ENCODE peak calls at places on chromosome 12, in nine cellular contexts. H, E, Z, M, F, W, K, R and P are unnamed samples.

GRCh38 chr12:7716391-7716790 is 5.2 kb downstream of the DPPA3 start:
- DNase-seq in H (no peak), E (peak; percentile 63), Z (no peak), M (peak; percentile 59), F (no peak), W (no peak), K (no peak), R (no peak), P (no peak)

GRCh38 chr12:89856431-89856830 is 147.8 kb upstream of the ATP2B1 start:
- DNase-seq in H (no peak), E (no peak), Z (no peak), M (peak; percentile 43), F (no peak), W (peak; percentile 78), K (no peak), R (no peak), P (no peak)

GRCh38 chr12:19085090-19085489 is 44.4 kb upstream of the PLEKHA5 start:
- DNase-seq in H (no peak), E (no peak), Z (no peak), M (no peak), F (no peak), W (no peak), K (no peak), R (no peak), P (no peak)

GRCh38 chr12:124321040-124321481 is 26.2 kb downstream of the RFLNA start:
- DNase-seq in H (peak; percentile 73), E (peak; percentile 58), Z (peak; percentile 28), M (peak; percentile 50), F (peak; percentile 60), W (peak; percentile 81), K (peak; percentile 82), R (peak; percentile 26), P (no peak)

GRCh38 chr12:78121969-78122610 is 291.4 kb downstream of the NAV3 start:
- DNase-seq in H (no peak), E (no peak), Z (no peak), M (no peak), F (no peak), W (no peak), K (no peak), R (no peak), P (no peak)

GRCh38 chr12:232731-233614 is 19.0 kb upstream of the SLC6A12 start:
- DNase-seq in H (no peak), E (no peak), Z (no peak), M (no peak), F (peak; percentile 33), W (no peak), K (no peak), R (no peak), P (peak; percentile 93)

GRCh38 chr12:115209230-115209629 is 525.3 kb upstream of the TBX3 start:
- DNase-seq in H (no peak), E (peak; percentile 10), Z (no peak), M (peak; percentile 54), F (no peak), W (no peak), K (no peak), R (no peak), P (no peak)

GRCh38 chr12:7439579-7440505 is 4.1 kb downstream of the CD163L1 start:
- DNase-seq in H (peak; percentile 75), E (peak; percentile 79), Z (no peak), M (peak; percentile 77), F (no peak), W (no peak), K (no peak), R (peak; percentile 48), P (no peak)

GRCh38 chr12:81564237-81564636 is 194.9 kb downstream of the PPFIA2 start:
- DNase-seq in H (no peak), E (no peak), Z (no peak), M (no peak), F (no peak), W (no peak), K (no peak), R (no peak), P (no peak)

GRCh38 chr12:131034631-131035267 is 81.0 kb downstream of the ADGRD1 start:
- DNase-seq in H (no peak), E (no peak), Z (no peak), M (no peak), F (no peak), W (no peak), K (no peak), R (no peak), P (no peak)

GRCh38 chr12:133129368-133130037 is 571 bp downstream of the ZNF891 start:
- DNase-seq in H (no peak), E (no peak), Z (no peak), M (peak; percentile 0), F (no peak), W (peak; percentile 35), K (no peak), R (no peak), P (no peak)

GRCh38 chr12:98808243-98808895 is 163.3 kb downstream of the APAF1 start:
- DNase-seq in H (no peak), E (no peak), Z (no peak), M (no peak), F (no peak), W (peak; percentile 49), K (no peak), R (no peak), P (no peak)

GRCh38 chr12:72273499-72273837 is 1.3 kb downstream of the TRHDE start:
- DNase-seq in H (no peak), E (peak; percentile 15), Z (no peak), M (no peak), F (no peak), W (peak; percentile 59), K (no peak), R (no peak), P (no peak)

GRCh38 chr12:108665608-108666202 is 32.0 kb upstream of the SELPLG start:
- DNase-seq in H (no peak), E (no peak), Z (no peak), M (peak; percentile 35), F (no peak), W (no peak), K (no peak), R (no peak), P (no peak)

GRCh38 chr12:12327802-12328201 is 22.2 kb downstream of the MANSC1 start:
- DNase-seq in H (no peak), E (peak; percentile 75), Z (no peak), M (peak; percentile 71), F (no peak), W (peak; percentile 68), K (no peak), R (no peak), P (no peak)

GRCh38 chr12:79634957-79635471 is 55.8 kb downstream of the PAWR start:
- DNase-seq in H (no peak), E (peak; percentile 67), Z (no peak), M (no peak), F (no peak), W (no peak), K (no peak), R (peak; percentile 9), P (no peak)

GRCh38 chr12:124568431-124569374 is 1.3 kb upstream of the NCOR2 start:
- DNase-seq in H (peak; percentile 83), E (peak; percentile 64), Z (peak; percentile 64), M (peak; percentile 27), F (peak; percentile 86), W (peak; percentile 61), K (peak; percentile 79), R (no peak), P (no peak)

GRCh38 chr12:31355747-31356107 is 29.8 kb upstream of the SINHCAF start:
- DNase-seq in H (no peak), E (no peak), Z (no peak), M (no peak), F (no peak), W (no peak), K (no peak), R (no peak), P (no peak)

GRCh38 chr12:126069549-126070165 is 1004.4 kb downstream of the AACS start:
- DNase-seq in H (peak; percentile 86), E (peak; percentile 85), Z (no peak), M (peak; percentile 67), F (no peak), W (peak; percentile 84), K (no peak), R (peak; percentile 76), P (no peak)

GRCh38 chr12:65747338-65747737 is 76.9 kb upstream of the HMGA2 start:
- DNase-seq in H (no peak), E (no peak), Z (no peak), M (no peak), F (no peak), W (no peak), K (no peak), R (no peak), P (no peak)

GRCh38 chr12:79451988-79452387 is 238.8 kb downstream of the PAWR start:
- DNase-seq in H (peak; percentile 72), E (no peak), Z (no peak), M (no peak), F (peak; percentile 82), W (peak; percentile 96), K (peak; percentile 77), R (no peak), P (no peak)

GRCh38 chr12:98296462-98297079 is 218.8 kb upstream of the TMPO start:
- DNase-seq in H (no peak), E (peak; percentile 48), Z (no peak), M (peak; percentile 60), F (no peak), W (no peak), K (no peak), R (peak; percentile 20), P (no peak)

GRCh38 chr12:916240-916639 is 33.3 kb downstream of the RAD52 start:
- DNase-seq in H (no peak), E (no peak), Z (peak; percentile 56), M (no peak), F (no peak), W (no peak), K (no peak), R (no peak), P (no peak)

GRCh38 chr12:2165021-2165420 is 112.2 kb downstream of the CACNA1C start:
- DNase-seq in H (no peak), E (no peak), Z (no peak), M (no peak), F (no peak), W (no peak), K (no peak), R (no peak), P (no peak)
- H3K27ac ChIP-seq in H (no peak overlapping the region), E (no peak overlapping the region), Z (no peak overlapping the region), M (no peak overlapping the region), F (peak overlapping the region; percentile 84), W (no peak overlapping the region), K (peak overlapping the region; percentile 76), R (no peak overlapping the region), P (peak overlapping the region; percentile 60)

GRCh38 chr12:122749569-122750332 is 2.9 kb upstream of the DENR start:
- DNase-seq in H (peak; percentile 73), E (peak; percentile 35), Z (no peak), M (no peak), F (no peak), W (peak; percentile 86), K (no peak), R (no peak), P (no peak)
- H3K27ac ChIP-seq in H (no peak overlapping the region), E (no peak overlapping the region), Z (no peak overlapping the region), M (no peak overlapping the region), F (no peak overlapping the region), W (peak overlapping the region; percentile 12), K (no peak overlapping the region), R (no peak overlapping the region), P (no peak overlapping the region)

GRCh38 chr12:122866950-122867607 is 28.8 kb downstream of the VPS37B start:
- DNase-seq in H (no peak), E (no peak), Z (no peak), M (no peak), F (no peak), W (no peak), K (no peak), R (no peak), P (no peak)
- H3K27ac ChIP-seq in H (peak overlapping the region; percentile 63), E (no peak overlapping the region), Z (peak overlapping the region; percentile 88), M (peak overlapping the region; percentile 25), F (no peak overlapping the region), W (no peak overlapping the region), K (peak overlapping the region; percentile 74), R (no peak overlapping the region), P (peak overlapping the region; percentile 57)

GRCh38 chr12:107385518-107385917 is 292.2 kb upstream of the CRY1 start:
- DNase-seq in H (no peak), E (no peak), Z (no peak), M (no peak), F (no peak), W (peak; percentile 71), K (no peak), R (no peak), P (no peak)
- H3K27ac ChIP-seq in H (no peak overlapping the region), E (no peak overlapping the region), Z (no peak overlapping the region), M (no peak overlapping the region), F (no peak overlapping the region), W (peak overlapping the region; percentile 17), K (no peak overlapping the region), R (no peak overlapping the region), P (no peak overlapping the region)